ENCODE peak calls at places on chromosome 1, in five cellular contexts. One of them, this sample, is unnamed.

GRCh38 chr1:240244968-240245628 is 153.4 kb downstream of the FMN2 start:
- DNase-seq in fibroblast of lung: peak
- DNase-seq in stimulated activated CD4-positive, alpha-beta T cell treated with anti-CD3 and anti-CD28 coated beads, Interleukin-2, amount 100 ng/mL, for 24 hours: no peak
- DNase-seq in left colon: no peak
- DNase-seq in T1000: no peak
- DNase-seq in this sample: no peak

GRCh38 chr1:167681024-167681423 is 40.8 kb upstream of the MPZL1 start:
- DNase-seq in left colon: no peak
- DNase-seq in stimulated activated CD4-positive, alpha-beta T cell treated with anti-CD3 and anti-CD28 coated beads, Interleukin-2, amount 100 ng/mL, for 24 hours: no peak
- DNase-seq in fibroblast of lung: no peak
- DNase-seq in T1000: no peak
- DNase-seq in this sample: peak

GRCh38 chr1:43605761-43606160 is 44.2 kb upstream of the KDM4A start:
- DNase-seq in stimulated activated CD4-positive, alpha-beta T cell treated with anti-CD3 and anti-CD28 coated beads, Interleukin-2, amount 100 ng/mL, for 24 hours: no peak
- DNase-seq in fibroblast of lung: no peak
- DNase-seq in T1000: no peak
- DNase-seq in left colon: no peak
- DNase-seq in this sample: peak

GRCh38 chr1:76802094-76802493 is 65.2 kb upstream of the ST6GALNAC5 start:
- DNase-seq in left colon: no peak
- DNase-seq in stimulated activated CD4-positive, alpha-beta T cell treated with anti-CD3 and anti-CD28 coated beads, Interleukin-2, amount 100 ng/mL, for 24 hours: no peak
- DNase-seq in T1000: no peak
- DNase-seq in fibroblast of lung: no peak
- DNase-seq in this sample: no peak

GRCh38 chr1:226763741-226764264 is 24.7 kb upstream of the ITPKB start:
- DNase-seq in left colon: no peak
- DNase-seq in T1000: no peak
- DNase-seq in stimulated activated CD4-positive, alpha-beta T cell treated with anti-CD3 and anti-CD28 coated beads, Interleukin-2, amount 100 ng/mL, for 24 hours: peak
- DNase-seq in fibroblast of lung: peak
- DNase-seq in this sample: peak

GRCh38 chr1:227437495-227438008 is 119.3 kb upstream of the CDC42BPA start:
- DNase-seq in stimulated activated CD4-positive, alpha-beta T cell treated with anti-CD3 and anti-CD28 coated beads, Interleukin-2, amount 100 ng/mL, for 24 hours: no peak
- DNase-seq in left colon: no peak
- DNase-seq in T1000: no peak
- DNase-seq in fibroblast of lung: peak
- DNase-seq in this sample: peak

GRCh38 chr1:36109041-36109679 is 15.9 kb downstream of the COL8A2 start:
- DNase-seq in left colon: no peak
- DNase-seq in fibroblast of lung: peak
- DNase-seq in stimulated activated CD4-positive, alpha-beta T cell treated with anti-CD3 and anti-CD28 coated beads, Interleukin-2, amount 100 ng/mL, for 24 hours: peak
- DNase-seq in T1000: peak
- DNase-seq in this sample: peak

GRCh38 chr1:204507317-204508105 is 8.7 kb upstream of the MDM4 start:
- DNase-seq in fibroblast of lung: peak
- DNase-seq in stimulated activated CD4-positive, alpha-beta T cell treated with anti-CD3 and anti-CD28 coated beads, Interleukin-2, amount 100 ng/mL, for 24 hours: peak
- DNase-seq in T1000: peak
- DNase-seq in left colon: no peak
- DNase-seq in this sample: peak

GRCh38 chr1:78101514-78101913 is 55.7 kb downstream of the GIPC2 start:
- DNase-seq in fibroblast of lung: peak
- DNase-seq in T1000: peak
- DNase-seq in stimulated activated CD4-positive, alpha-beta T cell treated with anti-CD3 and anti-CD28 coated beads, Interleukin-2, amount 100 ng/mL, for 24 hours: no peak
- DNase-seq in left colon: peak
- DNase-seq in this sample: peak

GRCh38 chr1:10530281-10530740 is 55.6 kb downstream of the PEX14 start:
- DNase-seq in left colon: peak
- DNase-seq in stimulated activated CD4-positive, alpha-beta T cell treated with anti-CD3 and anti-CD28 coated beads, Interleukin-2, amount 100 ng/mL, for 24 hours: no peak
- DNase-seq in fibroblast of lung: peak
- DNase-seq in T1000: no peak
- DNase-seq in this sample: peak

GRCh38 chr1:27350673-27351540 is 9.1 kb downstream of the SYTL1 start:
- DNase-seq in left colon: peak
- DNase-seq in T1000: no peak
- DNase-seq in stimulated activated CD4-positive, alpha-beta T cell treated with anti-CD3 and anti-CD28 coated beads, Interleukin-2, amount 100 ng/mL, for 24 hours: no peak
- DNase-seq in fibroblast of lung: peak
- DNase-seq in this sample: no peak

GRCh38 chr1:98316286-98316685 is 345.2 kb upstream of the SNX7 start:
- DNase-seq in T1000: no peak
- DNase-seq in left colon: no peak
- DNase-seq in stimulated activated CD4-positive, alpha-beta T cell treated with anti-CD3 and anti-CD28 coated beads, Interleukin-2, amount 100 ng/mL, for 24 hours: no peak
- DNase-seq in fibroblast of lung: peak
- DNase-seq in this sample: no peak